ENCODE peak calls at places on chromosome 5, in nine cellular contexts. K is HCT116, V is GM23248, M is fibroblast of lung, C is mammary epithelial cell, I is MM.1S, S is K562, W is H1, Q is PC-9. J is an unnamed sample.

GRCh38 chr5:31645420-31646081 is 6.6 kb downstream of the PDZD2 start:
- DNase-seq in K (no peak), V (no peak), M (no peak), C (no peak), I (no peak), S (no peak), W (no peak), Q (no peak), J (no peak)

GRCh38 chr5:176547811-176548210 is 1.3 kb upstream of the CDHR2 start:
- DNase-seq in K (no peak), V (peak), M (no peak), C (peak), I (no peak), S (no peak), W (no peak), Q (peak), J (no peak)

GRCh38 chr5:10856646-10857332 is 95.8 kb upstream of the DAP start:
- DNase-seq in K (no peak), V (peak), M (peak), C (peak), I (no peak), S (peak), W (peak), Q (no peak), J (peak)

GRCh38 chr5:77771452-77771851 is 4.7 kb downstream of the TBCA start:
- DNase-seq in K (no peak), V (no peak), M (no peak), C (no peak), I (no peak), S (no peak), W (no peak), Q (no peak), J (no peak)

GRCh38 chr5:109063223-109063622 is 315.5 kb downstream of the FER start:
- DNase-seq in K (no peak), V (peak), M (peak), C (no peak), I (peak), S (no peak), W (no peak), Q (no peak), J (peak)

GRCh38 chr5:66891184-66891925 is 295.2 kb downstream of the MAST4 start:
- DNase-seq in K (no peak), V (peak), M (peak), C (peak), I (no peak), S (no peak), W (no peak), Q (peak), J (peak)

GRCh38 chr5:125708583-125708982 is 714.6 kb upstream of the GRAMD2B start:
- DNase-seq in K (no peak), V (no peak), M (no peak), C (no peak), I (no peak), S (no peak), W (no peak), Q (no peak), J (no peak)

GRCh38 chr5:145887976-145888574 is 15.3 kb upstream of the GRXCR2 start:
- DNase-seq in K (peak), V (peak), M (peak), C (peak), I (no peak), S (peak), W (peak), Q (peak), J (peak)

GRCh38 chr5:104913840-104914239 is 1351.3 kb upstream of the NUDT12 start:
- DNase-seq in K (no peak), V (no peak), M (no peak), C (no peak), I (no peak), S (no peak), W (no peak), Q (no peak), J (no peak)

GRCh38 chr5:124647393-124647792 is 99.0 kb downstream of the ZNF608 start:
- DNase-seq in K (no peak), V (no peak), M (no peak), C (no peak), I (no peak), S (no peak), W (no peak), Q (no peak), J (no peak)

GRCh38 chr5:5752844-5753243 is 330.4 kb downstream of the ICE1 start:
- DNase-seq in K (no peak), V (no peak), M (no peak), C (no peak), I (peak), S (no peak), W (no peak), Q (peak), J (no peak)

GRCh38 chr5:96247097-96247675 is 185.9 kb downstream of the PCSK1 start:
- DNase-seq in K (no peak), V (peak), M (peak), C (peak), I (no peak), S (no peak), W (no peak), Q (no peak), J (peak)

GRCh38 chr5:144335561-144335960 is 164.9 kb downstream of the KCTD16 start:
- DNase-seq in K (no peak), V (no peak), M (no peak), C (no peak), I (peak), S (no peak), W (no peak), Q (no peak), J (no peak)

GRCh38 chr5:146962801-146963355 is 84.3 kb upstream of the PPP2R2B start:
- DNase-seq in K (no peak), V (peak), M (peak), C (peak), I (no peak), S (no peak), W (no peak), Q (no peak), J (peak)

GRCh38 chr5:32642276-32643002 is 57.1 kb downstream of the SUB1 start:
- DNase-seq in K (no peak), V (peak), M (peak), C (peak), I (peak), S (no peak), W (no peak), Q (peak), J (peak)

GRCh38 chr5:180975338-180975737 is 13.3 kb upstream of the BTNL3 start:
- DNase-seq in K (no peak), V (no peak), M (no peak), C (no peak), I (no peak), S (no peak), W (no peak), Q (no peak), J (no peak)

GRCh38 chr5:172866802-172867748 is 33.0 kb downstream of the ERGIC1 start:
- DNase-seq in K (no peak), V (no peak), M (peak), C (no peak), I (no peak), S (no peak), W (peak), Q (no peak), J (no peak)

GRCh38 chr5:168600409-168600808 is 21.2 kb upstream of the PANK3 start:
- DNase-seq in K (no peak), V (no peak), M (no peak), C (no peak), I (no peak), S (no peak), W (peak), Q (peak), J (no peak)

GRCh38 chr5:119315516-119315949 is 40.3 kb upstream of the TNFAIP8 start:
- DNase-seq in K (no peak), V (peak), M (peak), C (peak), I (peak), S (peak), W (no peak), Q (no peak), J (no peak)

GRCh38 chr5:175895701-175896102 is 24.3 kb downstream of the CPLX2 start:
- DNase-seq in K (no peak), V (no peak), M (no peak), C (peak), I (no peak), S (no peak), W (no peak), Q (peak), J (no peak)

GRCh38 chr5:5132185-5132584 is 7.9 kb upstream of the ADAMTS16 start:
- DNase-seq in K (no peak), V (no peak), M (no peak), C (no peak), I (no peak), S (no peak), W (no peak), Q (no peak), J (no peak)

GRCh38 chr5:134174841-134175839 is 1.6 kb downstream of the SKP1 start:
- DNase-seq in K (no peak), V (peak), M (peak), C (peak), I (peak), S (peak), W (no peak), Q (peak), J (peak)

GRCh38 chr5:143453722-143454121 is 50.2 kb upstream of the NR3C1 start:
- DNase-seq in K (no peak), V (no peak), M (no peak), C (no peak), I (no peak), S (no peak), W (no peak), Q (no peak), J (no peak)

GRCh38 chr5:73442152-73442860 is 6.3 kb downstream of the FOXD1 start:
- DNase-seq in K (no peak), V (peak), M (peak), C (no peak), I (no peak), S (no peak), W (no peak), Q (no peak), J (no peak)

GRCh38 chr5:142013734-142014495 is 1.1 kb upstream of the GNPDA1 start:
- DNase-seq in K (no peak), V (peak), M (peak), C (no peak), I (no peak), S (peak), W (no peak), Q (no peak), J (peak)

GRCh38 chr5:66860199-66860975 is 264.2 kb downstream of the MAST4 start:
- DNase-seq in K (no peak), V (peak), M (no peak), C (no peak), I (no peak), S (no peak), W (no peak), Q (no peak), J (peak)

DNA sequence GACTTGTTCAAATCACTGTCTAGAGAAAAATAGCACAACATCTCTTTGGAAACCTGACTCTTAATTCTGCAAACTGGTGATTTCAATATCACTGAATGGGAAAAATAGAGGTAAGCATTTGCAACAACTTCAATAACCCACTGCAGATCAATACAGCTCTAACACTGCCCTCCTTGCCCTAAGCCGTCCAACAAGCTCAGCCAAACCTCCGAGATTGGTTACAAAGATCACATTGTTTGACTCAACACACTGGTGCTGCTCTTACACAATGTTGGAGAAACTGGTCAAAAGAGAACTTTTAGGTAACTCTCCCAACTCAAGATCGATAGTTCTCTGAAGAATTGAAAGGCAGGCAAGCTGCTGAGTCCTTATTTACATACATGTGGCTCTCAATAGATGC is 150.4 kb downstream of the SPOCK1 start:
- DNase-seq in K (no peak), V (no peak), M (no peak), C (no peak), I (no peak), S (no peak), W (no peak), Q (no peak), J (no peak)
- H3K4me3 ChIP-seq in K (no peak), V (no peak), M (no peak), C (no peak), I (no peak), S (no peak), W (no peak), Q (no peak), J (no peak)

DNA sequence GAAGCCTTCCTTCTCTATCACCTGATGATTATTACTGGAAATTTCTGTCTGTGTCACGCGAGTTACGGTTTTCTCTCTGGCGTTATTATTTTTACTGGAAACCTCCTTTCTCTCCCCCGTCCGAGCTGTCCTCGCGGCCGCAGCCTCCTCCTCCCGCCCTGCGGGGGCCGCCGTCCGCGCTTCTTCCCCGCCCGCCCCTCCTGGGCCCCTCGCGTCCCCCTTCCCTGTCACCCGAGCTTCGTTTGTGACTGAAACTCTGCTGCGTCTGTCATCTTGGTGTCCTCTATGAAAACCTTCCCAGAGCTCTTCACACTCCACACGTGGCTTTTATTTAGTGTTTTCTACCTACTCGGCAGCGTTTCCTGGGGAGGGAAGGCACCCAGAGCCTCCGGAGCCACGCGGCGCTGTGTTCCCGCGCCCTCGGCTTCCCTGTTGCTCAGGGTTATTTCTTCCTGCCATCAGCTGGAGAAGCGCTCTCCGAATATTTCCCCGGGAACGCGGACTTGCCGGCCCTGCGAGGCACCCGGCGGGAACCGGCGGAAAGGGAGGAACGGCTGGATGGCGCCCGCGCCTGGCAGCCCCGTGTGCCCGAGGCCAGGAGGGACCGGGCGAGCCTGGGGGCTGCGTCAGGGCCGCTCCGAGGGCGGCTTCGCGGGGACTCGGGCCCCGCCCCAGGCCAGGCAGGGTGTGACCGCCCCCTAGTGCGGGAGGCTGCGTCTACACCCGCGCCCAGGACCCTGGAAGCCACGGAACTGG is 33.9 kb downstream of the TRIP13 start:
- DNase-seq in K (no peak), V (peak), M (peak), C (no peak), I (no peak), S (no peak), W (peak), Q (no peak), J (peak)
- TF ChIP-seq EZH2 in K (no peak), V (no peak), M (no peak), C (no peak), I (no peak), S (no peak), W (peak), Q (no peak), J (peak)

GRCh38 chr5:3601929-3602712 is 6.5 kb downstream of the IRX1 start:
- DNase-seq in K (no peak), V (peak), M (no peak), C (peak), I (no peak), S (no peak), W (peak), Q (no peak), J (peak)
- H3K4me3 ChIP-seq in K (no peak), V (peak), M (no peak), C (peak), I (no peak), S (no peak), W (peak), Q (no peak), J (peak)

DNA sequence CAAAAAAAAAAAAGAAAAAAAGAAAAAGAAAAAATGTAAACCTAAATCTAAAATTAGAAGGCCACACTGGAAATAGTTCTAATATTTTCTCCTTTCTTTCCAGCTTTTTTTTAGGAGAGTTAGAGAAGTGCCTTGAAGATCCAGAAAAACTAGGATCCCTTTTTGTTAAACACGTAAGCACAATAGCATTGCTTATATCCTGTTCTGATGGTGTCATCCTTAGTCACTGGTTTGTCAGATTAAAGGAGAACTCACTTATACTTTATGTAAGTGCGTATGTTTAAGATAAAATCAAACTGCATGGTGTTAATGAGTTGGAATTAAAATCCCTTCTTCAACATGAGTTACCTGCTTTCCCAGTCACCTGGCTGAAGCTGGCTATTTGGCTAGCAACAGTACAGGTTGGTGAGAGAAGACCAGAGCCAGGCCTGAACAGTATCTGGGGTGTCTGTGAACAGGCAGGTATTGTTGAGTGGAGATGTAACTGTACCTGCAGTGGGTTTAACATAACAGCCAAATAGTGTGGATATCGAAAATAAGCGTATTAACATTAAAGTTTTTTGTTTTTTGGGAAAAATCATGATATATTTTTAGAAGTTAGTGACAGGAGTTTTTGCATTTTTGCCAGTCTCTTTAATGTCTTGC is 104.7 kb upstream of the OTULINL start:
- DNase-seq in K (no peak), V (peak), M (peak), C (peak), I (no peak), S (no peak), W (no peak), Q (peak), J (peak)
- TF ChIP-seq EZH2 in K (no peak), V (no peak), M (no peak), C (no peak), I (no peak), S (no peak), W (no peak), Q (no peak), J (no peak)

GRCh38 chr5:132419517-132420468 is 50.3 kb downstream of the SLC22A5 start:
- DNase-seq in K (peak), V (peak), M (peak), C (peak), I (peak), S (peak), W (peak), Q (peak), J (peak)
- H3K4me3 ChIP-seq in K (no peak), V (no peak), M (no peak), C (no peak), I (peak), S (no peak), W (no peak), Q (no peak), J (no peak)